ENCODE peak calls at places on chromosome 3, in four cellular contexts. One of them, this sample, is unnamed.

GRCh38 chr3:13563911-13564310 is 15.0 kb downstream of the FBLN2 start:
- DNase-seq in tibial artery: no peak
- DNase-seq in activated gamma-delta T cell treated with Interleukin-2 at 50 U/mL for 16 hours: no peak
- DNase-seq in iPS DF 19.7: no peak
- DNase-seq in this sample: no peak

GRCh38 chr3:197891-198491 is 1.4 kb downstream of the CHL1 start:
- DNase-seq in tibial artery: no peak
- DNase-seq in activated gamma-delta T cell treated with Interleukin-2 at 50 U/mL for 16 hours: no peak
- DNase-seq in iPS DF 19.7: no peak
- DNase-seq in this sample: no peak

GRCh38 chr3:13274874-13275332 is 145.2 kb downstream of the NUP210 start:
- DNase-seq in activated gamma-delta T cell treated with Interleukin-2 at 50 U/mL for 16 hours: no peak
- DNase-seq in iPS DF 19.7: no peak
- DNase-seq in tibial artery: no peak
- DNase-seq in this sample: no peak

GRCh38 chr3:183253961-183254815 is 1.1 kb downstream of the B3GNT5 start:
- DNase-seq in activated gamma-delta T cell treated with Interleukin-2 at 50 U/mL for 16 hours: no peak
- DNase-seq in iPS DF 19.7: no peak
- DNase-seq in tibial artery: no peak
- DNase-seq in this sample: peak

GRCh38 chr3:71413572-71413971 is 170.0 kb downstream of the FOXP1 start:
- DNase-seq in iPS DF 19.7: no peak
- DNase-seq in activated gamma-delta T cell treated with Interleukin-2 at 50 U/mL for 16 hours: no peak
- DNase-seq in tibial artery: no peak
- DNase-seq in this sample: no peak

GRCh38 chr3:89467886-89468479 is 360.6 kb downstream of the EPHA3 start:
- DNase-seq in activated gamma-delta T cell treated with Interleukin-2 at 50 U/mL for 16 hours: no peak
- DNase-seq in tibial artery: no peak
- DNase-seq in iPS DF 19.7: no peak
- DNase-seq in this sample: no peak

GRCh38 chr3:112561085-112561692 is 573 bp downstream of the ATG3 start:
- DNase-seq in activated gamma-delta T cell treated with Interleukin-2 at 50 U/mL for 16 hours: peak
- DNase-seq in tibial artery: peak
- DNase-seq in iPS DF 19.7: no peak
- DNase-seq in this sample: peak

GRCh38 chr3:52455283-52456168 is at the start of gene NISCH:
- DNase-seq in tibial artery: peak
- DNase-seq in activated gamma-delta T cell treated with Interleukin-2 at 50 U/mL for 16 hours: peak
- DNase-seq in iPS DF 19.7: no peak
- DNase-seq in this sample: peak

GRCh38 chr3:51718547-51719412 is 11.9 kb downstream of the GRM2 start:
- DNase-seq in iPS DF 19.7: peak
- DNase-seq in tibial artery: no peak
- DNase-seq in activated gamma-delta T cell treated with Interleukin-2 at 50 U/mL for 16 hours: peak
- DNase-seq in this sample: peak

GRCh38 chr3:127490271-127491023 is 100.1 kb downstream of the TPRA1 start:
- DNase-seq in iPS DF 19.7: no peak
- DNase-seq in tibial artery: no peak
- DNase-seq in activated gamma-delta T cell treated with Interleukin-2 at 50 U/mL for 16 hours: no peak
- DNase-seq in this sample: no peak

GRCh38 chr3:194280777-194281176 is 70.4 kb downstream of the CPN2 start:
- DNase-seq in tibial artery: peak
- DNase-seq in activated gamma-delta T cell treated with Interleukin-2 at 50 U/mL for 16 hours: no peak
- DNase-seq in iPS DF 19.7: no peak
- DNase-seq in this sample: no peak

GRCh38 chr3:36906504-36907149 is 38.2 kb downstream of the TRANK1 start:
- DNase-seq in iPS DF 19.7: no peak
- DNase-seq in activated gamma-delta T cell treated with Interleukin-2 at 50 U/mL for 16 hours: no peak
- DNase-seq in tibial artery: no peak
- DNase-seq in this sample: no peak

GRCh38 chr3:13032206-13032605 is 41.0 kb downstream of the IQSEC1 start:
- DNase-seq in iPS DF 19.7: no peak
- DNase-seq in activated gamma-delta T cell treated with Interleukin-2 at 50 U/mL for 16 hours: no peak
- DNase-seq in tibial artery: no peak
- DNase-seq in this sample: no peak

GRCh38 chr3:163056874-163057497 is 1560.4 kb downstream of the OTOL1 start:
- DNase-seq in activated gamma-delta T cell treated with Interleukin-2 at 50 U/mL for 16 hours: no peak
- DNase-seq in iPS DF 19.7: peak
- DNase-seq in tibial artery: peak
- DNase-seq in this sample: no peak

GRCh38 chr3:99620976-99621375 is 17.4 kb upstream of the COL8A1 start:
- DNase-seq in activated gamma-delta T cell treated with Interleukin-2 at 50 U/mL for 16 hours: no peak
- DNase-seq in tibial artery: no peak
- DNase-seq in iPS DF 19.7: no peak
- DNase-seq in this sample: no peak

GRCh38 chr3:32238816-32239637 is 547 bp downstream of the CMTM8 start:
- DNase-seq in tibial artery: peak
- DNase-seq in activated gamma-delta T cell treated with Interleukin-2 at 50 U/mL for 16 hours: peak
- DNase-seq in iPS DF 19.7: no peak
- DNase-seq in this sample: peak

GRCh38 chr3:15724446-15724845 is 73.3 kb downstream of the ANKRD28 start:
- DNase-seq in activated gamma-delta T cell treated with Interleukin-2 at 50 U/mL for 16 hours: no peak
- DNase-seq in tibial artery: no peak
- DNase-seq in iPS DF 19.7: no peak
- DNase-seq in this sample: no peak

GRCh38 chr3:62180514-62180913 is 192.8 kb downstream of the FEZF2 start:
- DNase-seq in activated gamma-delta T cell treated with Interleukin-2 at 50 U/mL for 16 hours: no peak
- DNase-seq in iPS DF 19.7: no peak
- DNase-seq in tibial artery: no peak
- DNase-seq in this sample: no peak

GRCh38 chr3:18813300-18813699 is 335.0 kb upstream of the KCNH8 start:
- DNase-seq in tibial artery: no peak
- DNase-seq in activated gamma-delta T cell treated with Interleukin-2 at 50 U/mL for 16 hours: no peak
- DNase-seq in iPS DF 19.7: no peak
- DNase-seq in this sample: no peak

GRCh38 chr3:184164648-184165330 is 9.6 kb downstream of the DVL3 start:
- DNase-seq in tibial artery: no peak
- DNase-seq in iPS DF 19.7: no peak
- DNase-seq in activated gamma-delta T cell treated with Interleukin-2 at 50 U/mL for 16 hours: no peak
- DNase-seq in this sample: no peak

GRCh38 chr3:159486580-159486979 is 502.1 kb upstream of the IL12A start:
- DNase-seq in tibial artery: no peak
- DNase-seq in iPS DF 19.7: peak
- DNase-seq in activated gamma-delta T cell treated with Interleukin-2 at 50 U/mL for 16 hours: no peak
- DNase-seq in this sample: no peak

GRCh38 chr3:123011484-123011883 is 16.1 kb downstream of the SEMA5B start:
- DNase-seq in activated gamma-delta T cell treated with Interleukin-2 at 50 U/mL for 16 hours: no peak
- DNase-seq in tibial artery: no peak
- DNase-seq in iPS DF 19.7: no peak
- DNase-seq in this sample: no peak

GRCh38 chr3:112979244-112979832 is 4.4 kb upstream of the CD200R1 start:
- DNase-seq in iPS DF 19.7: no peak
- DNase-seq in activated gamma-delta T cell treated with Interleukin-2 at 50 U/mL for 16 hours: no peak
- DNase-seq in tibial artery: no peak
- DNase-seq in this sample: no peak

GRCh38 chr3:123792473-123793201 is 91.5 kb downstream of the MYLK start:
- DNase-seq in iPS DF 19.7: no peak
- DNase-seq in activated gamma-delta T cell treated with Interleukin-2 at 50 U/mL for 16 hours: no peak
- DNase-seq in tibial artery: no peak
- DNase-seq in this sample: no peak

GRCh38 chr3:32391643-32392529 is at the start of gene CMTM7:
- DNase-seq in activated gamma-delta T cell treated with Interleukin-2 at 50 U/mL for 16 hours: peak
- DNase-seq in iPS DF 19.7: no peak
- DNase-seq in tibial artery: peak
- DNase-seq in this sample: peak

GRCh38 chr3:120615863-120616599 is 19.9 kb downstream of the NDUFB4 start:
- DNase-seq in iPS DF 19.7: no peak
- DNase-seq in activated gamma-delta T cell treated with Interleukin-2 at 50 U/mL for 16 hours: no peak
- DNase-seq in tibial artery: peak
- DNase-seq in this sample: no peak

GRCh38 chr3:72181231-72181630 is 396.3 kb upstream of the PROK2 start:
- DNase-seq in activated gamma-delta T cell treated with Interleukin-2 at 50 U/mL for 16 hours: no peak
- DNase-seq in iPS DF 19.7: no peak
- DNase-seq in tibial artery: no peak
- DNase-seq in this sample: no peak

GRCh38 chr3:52190294-52190841 is 7.6 kb upstream of the ALAS1 start:
- DNase-seq in iPS DF 19.7: no peak
- DNase-seq in activated gamma-delta T cell treated with Interleukin-2 at 50 U/mL for 16 hours: no peak
- DNase-seq in tibial artery: no peak
- DNase-seq in this sample: no peak

GRCh38 chr3:36312351-36312750 is 68.0 kb upstream of the STAC start:
- DNase-seq in activated gamma-delta T cell treated with Interleukin-2 at 50 U/mL for 16 hours: no peak
- DNase-seq in tibial artery: no peak
- DNase-seq in iPS DF 19.7: peak
- DNase-seq in this sample: no peak

GRCh38 chr3:186515115-186515514 is 29.1 kb downstream of the CRYGS start:
- DNase-seq in tibial artery: no peak
- DNase-seq in iPS DF 19.7: no peak
- DNase-seq in activated gamma-delta T cell treated with Interleukin-2 at 50 U/mL for 16 hours: peak
- DNase-seq in this sample: no peak

GRCh38 chr3:22399566-22399965 is 648.6 kb upstream of the ZNF385D start:
- DNase-seq in activated gamma-delta T cell treated with Interleukin-2 at 50 U/mL for 16 hours: no peak
- DNase-seq in tibial artery: no peak
- DNase-seq in iPS DF 19.7: no peak
- DNase-seq in this sample: no peak

GRCh38 chr3:48199117-48199516 is 10.9 kb upstream of the CDC25A start:
- DNase-seq in iPS DF 19.7: no peak
- DNase-seq in activated gamma-delta T cell treated with Interleukin-2 at 50 U/mL for 16 hours: no peak
- DNase-seq in tibial artery: no peak
- DNase-seq in this sample: peak

GRCh38 chr3:73576995-73577394 is 47.7 kb downstream of the PDZRN3 start:
- DNase-seq in iPS DF 19.7: no peak
- DNase-seq in tibial artery: no peak
- DNase-seq in activated gamma-delta T cell treated with Interleukin-2 at 50 U/mL for 16 hours: no peak
- DNase-seq in this sample: no peak

GRCh38 chr3:52231502-52232278 is 6.2 kb upstream of the TLR9 start:
- DNase-seq in activated gamma-delta T cell treated with Interleukin-2 at 50 U/mL for 16 hours: peak
- DNase-seq in tibial artery: peak
- DNase-seq in iPS DF 19.7: no peak
- DNase-seq in this sample: peak

GRCh38 chr3:106261915-106262683 is 393.3 kb upstream of the CBLB start:
- DNase-seq in iPS DF 19.7: no peak
- DNase-seq in activated gamma-delta T cell treated with Interleukin-2 at 50 U/mL for 16 hours: no peak
- DNase-seq in tibial artery: no peak
- DNase-seq in this sample: no peak

GRCh38 chr3:63304421-63304820 is 26.3 kb downstream of the SYNPR start:
- DNase-seq in tibial artery: no peak
- DNase-seq in iPS DF 19.7: no peak
- DNase-seq in activated gamma-delta T cell treated with Interleukin-2 at 50 U/mL for 16 hours: no peak
- DNase-seq in this sample: no peak

GRCh38 chr3:108394563-108394962 is 98.2 kb downstream of the HHLA2 start:
- DNase-seq in tibial artery: no peak
- DNase-seq in activated gamma-delta T cell treated with Interleukin-2 at 50 U/mL for 16 hours: no peak
- DNase-seq in iPS DF 19.7: no peak
- DNase-seq in this sample: no peak

GRCh38 chr3:61772439-61772838 is 211.1 kb downstream of the PTPRG start:
- DNase-seq in iPS DF 19.7: no peak
- DNase-seq in activated gamma-delta T cell treated with Interleukin-2 at 50 U/mL for 16 hours: no peak
- DNase-seq in tibial artery: no peak
- DNase-seq in this sample: no peak